ENCODE peak calls at places on chromosomes 5 and 9, in five cellular contexts. T, G, S, Q and B are unnamed samples.

GRCh38 chr5:138686668-138687067 is 66.6 kb upstream of the CTNNA1 start:
- DNase-seq in T (no peak), G (no peak), S (no peak), Q (no peak), B (no peak)

GRCh38 chr5:143636951-143637528 is 174.9 kb upstream of the HMHB1 start:
- DNase-seq in G (no peak), Q (no peak), T (no peak), S (no peak), B (peak)

GRCh38 chr5:109316631-109317030 is 93.1 kb downstream of the PJA2 start:
- DNase-seq in Q (no peak), G (no peak), T (no peak), S (no peak), B (no peak)

GRCh38 chr5:37251673-37252072 is 2.5 kb upstream of the CPLANE1 start:
- DNase-seq in T (no peak), Q (no peak), G (no peak), S (no peak), B (no peak)

GRCh38 chr5:96081276-96081858 is 119.7 kb upstream of the ELL2 start:
- DNase-seq in G (no peak), Q (no peak), T (no peak), S (no peak), B (no peak)

GRCh38 chr9:100700689-100701318 is 122.9 kb downstream of the CAVIN4 start:
- DNase-seq in G (no peak), S (no peak), Q (no peak), T (peak), B (peak)

GRCh38 chr9:2691626-2692025 is 25.7 kb upstream of the KCNV2 start:
- DNase-seq in S (no peak), T (no peak), G (no peak), Q (no peak), B (peak)

GRCh38 chr5:28473531-28474107 is 1435.2 kb upstream of the CDH9 start:
- DNase-seq in T (peak), G (no peak), S (no peak), Q (no peak), B (peak)

GRCh38 chr5:141870226-141870625 is 8.0 kb downstream of the PCDH1 start:
- DNase-seq in G (no peak), T (peak), Q (no peak), S (no peak), B (no peak)

GRCh38 chr5:180133060-180133459 is 61.5 kb upstream of the RNF130 start:
- DNase-seq in T (peak), S (no peak), Q (no peak), G (peak), B (no peak)

GRCh38 chr9:28439688-28440087 is 866.4 kb upstream of the C9orf72 start:
- DNase-seq in Q (no peak), S (no peak), T (no peak), G (no peak), B (no peak)

GRCh38 chr5:98755406-98755805 is 18.1 kb upstream of the RGMB start:
- DNase-seq in T (no peak), S (no peak), G (no peak), Q (no peak), B (peak)

GRCh38 chr9:131661954-131662621 is 77.8 kb downstream of the RAPGEF1 start:
- DNase-seq in S (no peak), Q (peak), T (peak), G (peak), B (no peak)

GRCh38 chr5:150070277-150070638 is 16.1 kb downstream of the CSF1R start:
- DNase-seq in G (no peak), Q (no peak), S (peak), T (peak), B (no peak)

GRCh38 chr5:107012371-107012770 is 658.4 kb downstream of the EFNA5 start:
- DNase-seq in T (no peak), S (no peak), G (no peak), Q (no peak), B (no peak)

GRCh38 chr9:127968717-127969383 is 11.9 kb downstream of the EEIG1 start:
- DNase-seq in S (peak), T (no peak), Q (no peak), G (no peak), B (peak)

GRCh38 chr9:31304576-31304975 is 1079.9 kb upstream of the ACO1 start:
- DNase-seq in T (no peak), Q (no peak), S (no peak), G (no peak), B (peak)

GRCh38 chr9:129567842-129568559 is 52.9 kb downstream of the C9orf50 start:
- DNase-seq in S (no peak), G (no peak), Q (no peak), T (peak), B (peak)

GRCh38 chr9:811101-811531 is 30.4 kb upstream of the DMRT1 start:
- DNase-seq in T (no peak), Q (no peak), G (no peak), S (no peak), B (peak)

GRCh38 chr5:36417668-36418067 is 116.0 kb upstream of the RANBP3L start:
- DNase-seq in G (no peak), T (peak), S (no peak), Q (no peak), B (no peak)

GRCh38 chr5:107486489-107486888 is 184.2 kb downstream of the EFNA5 start:
- DNase-seq in G (peak), T (no peak), S (no peak), Q (peak), B (no peak)

GRCh38 chr9:33878691-33879366 is 61.9 kb downstream of the UBE2R2 start:
- DNase-seq in Q (no peak), T (no peak), G (no peak), S (no peak), B (no peak)

GRCh38 chr9:132001550-132001949 is 78.1 kb downstream of the MED27 start:
- DNase-seq in G (no peak), Q (no peak), S (no peak), T (no peak), B (no peak)

GRCh38 chr5:81165493-81166119 is 67.5 kb upstream of the CKMT2 start:
- DNase-seq in G (peak), Q (peak), T (peak), S (peak), B (peak)

GRCh38 chr5:1521671-1522600 is 1.8 kb downstream of the LPCAT1 start:
- DNase-seq in G (peak), T (peak), Q (peak), S (peak), B (peak)